ENCODE peak calls at places on chromosomes 3 and 15, in ten cellular contexts. One of them, this sample, is unnamed.

GRCh38 chr3:14124223-14124614 is 451 bp downstream of the CHCHD4 start:
- DNase-seq in stimulated activated CD8-positive, alpha-beta memory T cell treated with anti-CD3 and anti-CD28 coated beads, Interleukin-4, amount 100 ng/mL, for 48 hours: peak; percentile 72
- DNase-seq in psoas muscle: peak; percentile 71
- DNase-seq in cardiac septum: peak; percentile 86
- DNase-seq in stimulated activated effector memory CD8-positive, alpha-beta T cell treated with anti-CD3 and anti-CD28 coated beads, Interleukin-12 subunit alpha, Interleukin-12 subunit beta, amount 100 ng/mL, for 72 hours: no peak
- DNase-seq in NCI-H1694 treated with DMSO at 0.1 percent for 48 hours: no peak
- DNase-seq in NCI-H226: peak; percentile 41
- DNase-seq in NCI-H1092: peak; percentile 31
- DNase-seq in cardiac fibroblast: peak; percentile 36
- DNase-seq in Calu3: peak; percentile 27
- DNase-seq in this sample: peak; percentile 64

GRCh38 chr3:98884675-98885371 is 16.7 kb downstream of the DCBLD2 start:
- DNase-seq in psoas muscle: no peak
- DNase-seq in stimulated activated effector memory CD8-positive, alpha-beta T cell treated with anti-CD3 and anti-CD28 coated beads, Interleukin-12 subunit alpha, Interleukin-12 subunit beta, amount 100 ng/mL, for 72 hours: no peak
- DNase-seq in Calu3: no peak
- DNase-seq in NCI-H226: peak; percentile 69
- DNase-seq in cardiac septum: no peak
- DNase-seq in NCI-H1694 treated with DMSO at 0.1 percent for 48 hours: no peak
- DNase-seq in NCI-H1092: no peak
- DNase-seq in cardiac fibroblast: peak; percentile 62
- DNase-seq in stimulated activated CD8-positive, alpha-beta memory T cell treated with anti-CD3 and anti-CD28 coated beads, Interleukin-4, amount 100 ng/mL, for 48 hours: no peak
- DNase-seq in this sample: no peak

GRCh38 chr3:74787008-74787407 is 172.5 kb upstream of the CNTN3 start:
- DNase-seq in cardiac septum: no peak
- DNase-seq in stimulated activated CD8-positive, alpha-beta memory T cell treated with anti-CD3 and anti-CD28 coated beads, Interleukin-4, amount 100 ng/mL, for 48 hours: no peak
- DNase-seq in NCI-H1694 treated with DMSO at 0.1 percent for 48 hours: no peak
- DNase-seq in Calu3: no peak
- DNase-seq in cardiac fibroblast: no peak
- DNase-seq in psoas muscle: no peak
- DNase-seq in NCI-H226: no peak
- DNase-seq in stimulated activated effector memory CD8-positive, alpha-beta T cell treated with anti-CD3 and anti-CD28 coated beads, Interleukin-12 subunit alpha, Interleukin-12 subunit beta, amount 100 ng/mL, for 72 hours: no peak
- DNase-seq in NCI-H1092: no peak
- DNase-seq in this sample: no peak

GRCh38 chr3:111572061-111572460 is 23.1 kb downstream of the ZBED2 start:
- DNase-seq in NCI-H1694 treated with DMSO at 0.1 percent for 48 hours: no peak
- DNase-seq in stimulated activated effector memory CD8-positive, alpha-beta T cell treated with anti-CD3 and anti-CD28 coated beads, Interleukin-12 subunit alpha, Interleukin-12 subunit beta, amount 100 ng/mL, for 72 hours: no peak
- DNase-seq in NCI-H226: no peak
- DNase-seq in NCI-H1092: no peak
- DNase-seq in Calu3: no peak
- DNase-seq in stimulated activated CD8-positive, alpha-beta memory T cell treated with anti-CD3 and anti-CD28 coated beads, Interleukin-4, amount 100 ng/mL, for 48 hours: no peak
- DNase-seq in cardiac septum: no peak
- DNase-seq in cardiac fibroblast: no peak
- DNase-seq in psoas muscle: no peak
- DNase-seq in this sample: no peak

GRCh38 chr3:105365536-105366301 is 990 bp upstream of the ALCAM start:
- DNase-seq in psoas muscle: no peak
- DNase-seq in stimulated activated effector memory CD8-positive, alpha-beta T cell treated with anti-CD3 and anti-CD28 coated beads, Interleukin-12 subunit alpha, Interleukin-12 subunit beta, amount 100 ng/mL, for 72 hours: no peak
- DNase-seq in Calu3: peak; percentile 21
- DNase-seq in NCI-H1694 treated with DMSO at 0.1 percent for 48 hours: no peak
- DNase-seq in NCI-H1092: peak; percentile 9
- DNase-seq in cardiac septum: no peak
- DNase-seq in NCI-H226: no peak
- DNase-seq in cardiac fibroblast: peak; percentile 89
- DNase-seq in stimulated activated CD8-positive, alpha-beta memory T cell treated with anti-CD3 and anti-CD28 coated beads, Interleukin-4, amount 100 ng/mL, for 48 hours: no peak
- DNase-seq in this sample: no peak

GRCh38 chr3:64945171-64945684 is 257.4 kb upstream of the ADAMTS9 start:
- DNase-seq in cardiac septum: no peak
- DNase-seq in NCI-H1092: no peak
- DNase-seq in NCI-H226: no peak
- DNase-seq in stimulated activated effector memory CD8-positive, alpha-beta T cell treated with anti-CD3 and anti-CD28 coated beads, Interleukin-12 subunit alpha, Interleukin-12 subunit beta, amount 100 ng/mL, for 72 hours: no peak
- DNase-seq in Calu3: no peak
- DNase-seq in cardiac fibroblast: no peak
- DNase-seq in NCI-H1694 treated with DMSO at 0.1 percent for 48 hours: no peak
- DNase-seq in psoas muscle: no peak
- DNase-seq in stimulated activated CD8-positive, alpha-beta memory T cell treated with anti-CD3 and anti-CD28 coated beads, Interleukin-4, amount 100 ng/mL, for 48 hours: no peak
- DNase-seq in this sample: no peak

GRCh38 chr15:85430406-85431204 is 50.2 kb downstream of the AKAP13 start:
- DNase-seq in stimulated activated CD8-positive, alpha-beta memory T cell treated with anti-CD3 and anti-CD28 coated beads, Interleukin-4, amount 100 ng/mL, for 48 hours: no peak
- DNase-seq in NCI-H1092: no peak
- DNase-seq in NCI-H1694 treated with DMSO at 0.1 percent for 48 hours: no peak
- DNase-seq in cardiac septum: no peak
- DNase-seq in cardiac fibroblast: no peak
- DNase-seq in psoas muscle: no peak
- DNase-seq in stimulated activated effector memory CD8-positive, alpha-beta T cell treated with anti-CD3 and anti-CD28 coated beads, Interleukin-12 subunit alpha, Interleukin-12 subunit beta, amount 100 ng/mL, for 72 hours: no peak
- DNase-seq in Calu3: no peak
- DNase-seq in NCI-H226: no peak
- DNase-seq in this sample: peak; percentile 36

GRCh38 chr15:41018534-41018933 is 65.3 kb downstream of the CHAC1 start:
- DNase-seq in stimulated activated effector memory CD8-positive, alpha-beta T cell treated with anti-CD3 and anti-CD28 coated beads, Interleukin-12 subunit alpha, Interleukin-12 subunit beta, amount 100 ng/mL, for 72 hours: no peak
- DNase-seq in NCI-H1092: no peak
- DNase-seq in Calu3: peak; percentile 11
- DNase-seq in NCI-H1694 treated with DMSO at 0.1 percent for 48 hours: no peak
- DNase-seq in cardiac fibroblast: peak; percentile 21
- DNase-seq in cardiac septum: no peak
- DNase-seq in psoas muscle: no peak
- DNase-seq in NCI-H226: no peak
- DNase-seq in stimulated activated CD8-positive, alpha-beta memory T cell treated with anti-CD3 and anti-CD28 coated beads, Interleukin-4, amount 100 ng/mL, for 48 hours: no peak
- DNase-seq in this sample: no peak

GRCh38 chr3:71311320-71312046 is 272.0 kb downstream of the FOXP1 start:
- DNase-seq in NCI-H226: peak; percentile 20
- DNase-seq in cardiac fibroblast: no peak
- DNase-seq in Calu3: no peak
- DNase-seq in stimulated activated CD8-positive, alpha-beta memory T cell treated with anti-CD3 and anti-CD28 coated beads, Interleukin-4, amount 100 ng/mL, for 48 hours: no peak
- DNase-seq in cardiac septum: no peak
- DNase-seq in NCI-H1092: no peak
- DNase-seq in stimulated activated effector memory CD8-positive, alpha-beta T cell treated with anti-CD3 and anti-CD28 coated beads, Interleukin-12 subunit alpha, Interleukin-12 subunit beta, amount 100 ng/mL, for 72 hours: no peak
- DNase-seq in NCI-H1694 treated with DMSO at 0.1 percent for 48 hours: no peak
- DNase-seq in psoas muscle: no peak
- DNase-seq in this sample: no peak

GRCh38 chr15:70114226-70114625 is 16.5 kb upstream of the TLE3 start:
- DNase-seq in NCI-H1694 treated with DMSO at 0.1 percent for 48 hours: no peak
- DNase-seq in stimulated activated CD8-positive, alpha-beta memory T cell treated with anti-CD3 and anti-CD28 coated beads, Interleukin-4, amount 100 ng/mL, for 48 hours: no peak
- DNase-seq in cardiac septum: no peak
- DNase-seq in cardiac fibroblast: no peak
- DNase-seq in NCI-H1092: no peak
- DNase-seq in stimulated activated effector memory CD8-positive, alpha-beta T cell treated with anti-CD3 and anti-CD28 coated beads, Interleukin-12 subunit alpha, Interleukin-12 subunit beta, amount 100 ng/mL, for 72 hours: no peak
- DNase-seq in Calu3: no peak
- DNase-seq in NCI-H226: no peak
- DNase-seq in psoas muscle: no peak
- DNase-seq in this sample: no peak

GRCh38 chr15:78004222-78004727 is 73.2 kb downstream of the TBC1D2B start:
- DNase-seq in stimulated activated CD8-positive, alpha-beta memory T cell treated with anti-CD3 and anti-CD28 coated beads, Interleukin-4, amount 100 ng/mL, for 48 hours: no peak
- DNase-seq in NCI-H1694 treated with DMSO at 0.1 percent for 48 hours: no peak
- DNase-seq in psoas muscle: no peak
- DNase-seq in cardiac septum: no peak
- DNase-seq in Calu3: no peak
- DNase-seq in stimulated activated effector memory CD8-positive, alpha-beta T cell treated with anti-CD3 and anti-CD28 coated beads, Interleukin-12 subunit alpha, Interleukin-12 subunit beta, amount 100 ng/mL, for 72 hours: no peak
- DNase-seq in NCI-H1092: no peak
- DNase-seq in cardiac fibroblast: no peak
- DNase-seq in NCI-H226: no peak
- DNase-seq in this sample: no peak

GRCh38 chr3:15205934-15206661 is at the start of gene CAPN7:
- DNase-seq in stimulated activated CD8-positive, alpha-beta memory T cell treated with anti-CD3 and anti-CD28 coated beads, Interleukin-4, amount 100 ng/mL, for 48 hours: peak; percentile 95
- DNase-seq in stimulated activated effector memory CD8-positive, alpha-beta T cell treated with anti-CD3 and anti-CD28 coated beads, Interleukin-12 subunit alpha, Interleukin-12 subunit beta, amount 100 ng/mL, for 72 hours: peak; percentile 96
- DNase-seq in Calu3: peak; percentile 97
- DNase-seq in cardiac fibroblast: peak; percentile 91
- DNase-seq in cardiac septum: peak; percentile 98
- DNase-seq in NCI-H1092: no peak
- DNase-seq in psoas muscle: peak; percentile 98
- DNase-seq in NCI-H1694 treated with DMSO at 0.1 percent for 48 hours: no peak
- DNase-seq in NCI-H226: peak; percentile 90
- DNase-seq in this sample: peak; percentile 88

GRCh38 chr3:134328147-134328591 is 46.1 kb downstream of the AMOTL2 start:
- DNase-seq in stimulated activated effector memory CD8-positive, alpha-beta T cell treated with anti-CD3 and anti-CD28 coated beads, Interleukin-12 subunit alpha, Interleukin-12 subunit beta, amount 100 ng/mL, for 72 hours: no peak
- DNase-seq in NCI-H1092: no peak
- DNase-seq in cardiac fibroblast: peak; percentile 94
- DNase-seq in stimulated activated CD8-positive, alpha-beta memory T cell treated with anti-CD3 and anti-CD28 coated beads, Interleukin-4, amount 100 ng/mL, for 48 hours: no peak
- DNase-seq in Calu3: no peak
- DNase-seq in psoas muscle: peak; percentile 54
- DNase-seq in cardiac septum: no peak
- DNase-seq in NCI-H1694 treated with DMSO at 0.1 percent for 48 hours: no peak
- DNase-seq in NCI-H226: peak; percentile 84
- DNase-seq in this sample: no peak

GRCh38 chr3:188218571-188218970 is 64.6 kb downstream of the LPP start:
- DNase-seq in psoas muscle: no peak
- DNase-seq in stimulated activated effector memory CD8-positive, alpha-beta T cell treated with anti-CD3 and anti-CD28 coated beads, Interleukin-12 subunit alpha, Interleukin-12 subunit beta, amount 100 ng/mL, for 72 hours: no peak
- DNase-seq in cardiac septum: no peak
- DNase-seq in NCI-H1694 treated with DMSO at 0.1 percent for 48 hours: no peak
- DNase-seq in cardiac fibroblast: no peak
- DNase-seq in NCI-H1092: no peak
- DNase-seq in Calu3: no peak
- DNase-seq in stimulated activated CD8-positive, alpha-beta memory T cell treated with anti-CD3 and anti-CD28 coated beads, Interleukin-4, amount 100 ng/mL, for 48 hours: no peak
- DNase-seq in NCI-H226: no peak
- DNase-seq in this sample: no peak

GRCh38 chr3:134325106-134325705 is 49.0 kb downstream of the AMOTL2 start:
- DNase-seq in Calu3: no peak
- DNase-seq in NCI-H1092: no peak
- DNase-seq in NCI-H226: no peak
- DNase-seq in stimulated activated effector memory CD8-positive, alpha-beta T cell treated with anti-CD3 and anti-CD28 coated beads, Interleukin-12 subunit alpha, Interleukin-12 subunit beta, amount 100 ng/mL, for 72 hours: no peak
- DNase-seq in cardiac fibroblast: no peak
- DNase-seq in NCI-H1694 treated with DMSO at 0.1 percent for 48 hours: no peak
- DNase-seq in cardiac septum: no peak
- DNase-seq in psoas muscle: no peak
- DNase-seq in stimulated activated CD8-positive, alpha-beta memory T cell treated with anti-CD3 and anti-CD28 coated beads, Interleukin-4, amount 100 ng/mL, for 48 hours: no peak
- DNase-seq in this sample: no peak

GRCh38 chr15:75835990-75836952 is 7.0 kb upstream of the UBE2Q2 start:
- DNase-seq in Calu3: no peak
- DNase-seq in NCI-H1092: no peak
- DNase-seq in stimulated activated effector memory CD8-positive, alpha-beta T cell treated with anti-CD3 and anti-CD28 coated beads, Interleukin-12 subunit alpha, Interleukin-12 subunit beta, amount 100 ng/mL, for 72 hours: no peak
- DNase-seq in psoas muscle: no peak
- DNase-seq in NCI-H1694 treated with DMSO at 0.1 percent for 48 hours: no peak
- DNase-seq in cardiac fibroblast: no peak
- DNase-seq in cardiac septum: no peak
- DNase-seq in stimulated activated CD8-positive, alpha-beta memory T cell treated with anti-CD3 and anti-CD28 coated beads, Interleukin-4, amount 100 ng/mL, for 48 hours: no peak
- DNase-seq in NCI-H226: no peak
- DNase-seq in this sample: no peak

GRCh38 chr3:58059349-58060321 is 51.4 kb downstream of the FLNB start:
- DNase-seq in stimulated activated effector memory CD8-positive, alpha-beta T cell treated with anti-CD3 and anti-CD28 coated beads, Interleukin-12 subunit alpha, Interleukin-12 subunit beta, amount 100 ng/mL, for 72 hours: no peak
- DNase-seq in NCI-H226: peak; percentile 94
- DNase-seq in NCI-H1092: no peak
- DNase-seq in cardiac septum: peak; percentile 36
- DNase-seq in Calu3: no peak
- DNase-seq in NCI-H1694 treated with DMSO at 0.1 percent for 48 hours: no peak
- DNase-seq in psoas muscle: no peak
- DNase-seq in cardiac fibroblast: peak; percentile 90
- DNase-seq in stimulated activated CD8-positive, alpha-beta memory T cell treated with anti-CD3 and anti-CD28 coated beads, Interleukin-4, amount 100 ng/mL, for 48 hours: no peak
- DNase-seq in this sample: no peak

GRCh38 chr15:68820205-68820588 is 498 bp downstream of the ANP32A start:
- DNase-seq in NCI-H1092: peak; percentile 8
- DNase-seq in psoas muscle: peak; percentile 48
- DNase-seq in cardiac septum: peak; percentile 82
- DNase-seq in NCI-H1694 treated with DMSO at 0.1 percent for 48 hours: peak; percentile 39
- DNase-seq in cardiac fibroblast: no peak
- DNase-seq in stimulated activated effector memory CD8-positive, alpha-beta T cell treated with anti-CD3 and anti-CD28 coated beads, Interleukin-12 subunit alpha, Interleukin-12 subunit beta, amount 100 ng/mL, for 72 hours: peak; percentile 21
- DNase-seq in Calu3: peak; percentile 44
- DNase-seq in NCI-H226: peak; percentile 48
- DNase-seq in stimulated activated CD8-positive, alpha-beta memory T cell treated with anti-CD3 and anti-CD28 coated beads, Interleukin-4, amount 100 ng/mL, for 48 hours: peak; percentile 75
- DNase-seq in this sample: no peak

GRCh38 chr3:119627461-119627860 is 29.8 kb downstream of the PLA1A start:
- DNase-seq in Calu3: no peak
- DNase-seq in NCI-H1092: no peak
- DNase-seq in stimulated activated CD8-positive, alpha-beta memory T cell treated with anti-CD3 and anti-CD28 coated beads, Interleukin-4, amount 100 ng/mL, for 48 hours: peak; percentile 49
- DNase-seq in psoas muscle: no peak
- DNase-seq in stimulated activated effector memory CD8-positive, alpha-beta T cell treated with anti-CD3 and anti-CD28 coated beads, Interleukin-12 subunit alpha, Interleukin-12 subunit beta, amount 100 ng/mL, for 72 hours: no peak
- DNase-seq in NCI-H1694 treated with DMSO at 0.1 percent for 48 hours: no peak
- DNase-seq in NCI-H226: no peak
- DNase-seq in cardiac septum: no peak
- DNase-seq in cardiac fibroblast: peak; percentile 25
- DNase-seq in this sample: peak; percentile 35

GRCh38 chr3:33897306-33897705 is 98.9 kb downstream of the PDCD6IP start:
- DNase-seq in cardiac fibroblast: no peak
- DNase-seq in NCI-H1694 treated with DMSO at 0.1 percent for 48 hours: no peak
- DNase-seq in NCI-H226: no peak
- DNase-seq in Calu3: no peak
- DNase-seq in cardiac septum: no peak
- DNase-seq in psoas muscle: no peak
- DNase-seq in stimulated activated effector memory CD8-positive, alpha-beta T cell treated with anti-CD3 and anti-CD28 coated beads, Interleukin-12 subunit alpha, Interleukin-12 subunit beta, amount 100 ng/mL, for 72 hours: no peak
- DNase-seq in NCI-H1092: no peak
- DNase-seq in stimulated activated CD8-positive, alpha-beta memory T cell treated with anti-CD3 and anti-CD28 coated beads, Interleukin-4, amount 100 ng/mL, for 48 hours: no peak
- DNase-seq in this sample: no peak

GRCh38 chr3:129305592-129306091 is 27.0 kb downstream of the HMCES start:
- DNase-seq in stimulated activated effector memory CD8-positive, alpha-beta T cell treated with anti-CD3 and anti-CD28 coated beads, Interleukin-12 subunit alpha, Interleukin-12 subunit beta, amount 100 ng/mL, for 72 hours: no peak
- DNase-seq in cardiac fibroblast: peak; percentile 94
- DNase-seq in cardiac septum: peak; percentile 91
- DNase-seq in NCI-H226: peak; percentile 99
- DNase-seq in NCI-H1092: no peak
- DNase-seq in psoas muscle: peak; percentile 81
- DNase-seq in Calu3: no peak
- DNase-seq in NCI-H1694 treated with DMSO at 0.1 percent for 48 hours: no peak
- DNase-seq in stimulated activated CD8-positive, alpha-beta memory T cell treated with anti-CD3 and anti-CD28 coated beads, Interleukin-4, amount 100 ng/mL, for 48 hours: no peak
- DNase-seq in this sample: no peak

GRCh38 chr3:82416828-82417227 is 655.4 kb upstream of the GBE1 start:
- DNase-seq in cardiac septum: no peak
- DNase-seq in Calu3: no peak
- DNase-seq in stimulated activated effector memory CD8-positive, alpha-beta T cell treated with anti-CD3 and anti-CD28 coated beads, Interleukin-12 subunit alpha, Interleukin-12 subunit beta, amount 100 ng/mL, for 72 hours: no peak
- DNase-seq in psoas muscle: no peak
- DNase-seq in NCI-H1092: no peak
- DNase-seq in NCI-H1694 treated with DMSO at 0.1 percent for 48 hours: no peak
- DNase-seq in stimulated activated CD8-positive, alpha-beta memory T cell treated with anti-CD3 and anti-CD28 coated beads, Interleukin-4, amount 100 ng/mL, for 48 hours: no peak
- DNase-seq in NCI-H226: no peak
- DNase-seq in cardiac fibroblast: no peak
- DNase-seq in this sample: no peak

GRCh38 chr3:7876741-7877297 is 624.8 kb upstream of the LMCD1 start:
- DNase-seq in cardiac septum: no peak
- DNase-seq in stimulated activated CD8-positive, alpha-beta memory T cell treated with anti-CD3 and anti-CD28 coated beads, Interleukin-4, amount 100 ng/mL, for 48 hours: peak; percentile 38
- DNase-seq in NCI-H226: peak; percentile 77
- DNase-seq in stimulated activated effector memory CD8-positive, alpha-beta T cell treated with anti-CD3 and anti-CD28 coated beads, Interleukin-12 subunit alpha, Interleukin-12 subunit beta, amount 100 ng/mL, for 72 hours: no peak
- DNase-seq in Calu3: peak; percentile 2
- DNase-seq in cardiac fibroblast: no peak
- DNase-seq in NCI-H1694 treated with DMSO at 0.1 percent for 48 hours: no peak
- DNase-seq in psoas muscle: no peak
- DNase-seq in NCI-H1092: no peak
- DNase-seq in this sample: no peak

GRCh38 chr3:48141225-48142137 is 46.7 kb downstream of the CDC25A start:
- DNase-seq in stimulated activated effector memory CD8-positive, alpha-beta T cell treated with anti-CD3 and anti-CD28 coated beads, Interleukin-12 subunit alpha, Interleukin-12 subunit beta, amount 100 ng/mL, for 72 hours: no peak
- DNase-seq in NCI-H1694 treated with DMSO at 0.1 percent for 48 hours: no peak
- DNase-seq in cardiac fibroblast: no peak
- DNase-seq in stimulated activated CD8-positive, alpha-beta memory T cell treated with anti-CD3 and anti-CD28 coated beads, Interleukin-4, amount 100 ng/mL, for 48 hours: no peak
- DNase-seq in NCI-H226: no peak
- DNase-seq in Calu3: no peak
- DNase-seq in cardiac septum: no peak
- DNase-seq in NCI-H1092: no peak
- DNase-seq in psoas muscle: no peak
- DNase-seq in this sample: no peak

GRCh38 chr3:123880998-123881561 is 3.1 kb downstream of the MYLK start:
- DNase-seq in Calu3: peak; percentile 42
- DNase-seq in cardiac septum: no peak
- DNase-seq in psoas muscle: no peak
- DNase-seq in NCI-H1092: no peak
- DNase-seq in stimulated activated CD8-positive, alpha-beta memory T cell treated with anti-CD3 and anti-CD28 coated beads, Interleukin-4, amount 100 ng/mL, for 48 hours: no peak
- DNase-seq in NCI-H1694 treated with DMSO at 0.1 percent for 48 hours: no peak
- DNase-seq in cardiac fibroblast: peak; percentile 65
- DNase-seq in stimulated activated effector memory CD8-positive, alpha-beta T cell treated with anti-CD3 and anti-CD28 coated beads, Interleukin-12 subunit alpha, Interleukin-12 subunit beta, amount 100 ng/mL, for 72 hours: no peak
- DNase-seq in NCI-H226: no peak
- DNase-seq in this sample: no peak

GRCh38 chr15:36484038-36484778 is 95.2 kb upstream of the CDIN1 start:
- DNase-seq in cardiac septum: no peak
- DNase-seq in NCI-H1694 treated with DMSO at 0.1 percent for 48 hours: no peak
- DNase-seq in NCI-H226: no peak
- DNase-seq in NCI-H1092: no peak
- DNase-seq in stimulated activated effector memory CD8-positive, alpha-beta T cell treated with anti-CD3 and anti-CD28 coated beads, Interleukin-12 subunit alpha, Interleukin-12 subunit beta, amount 100 ng/mL, for 72 hours: no peak
- DNase-seq in cardiac fibroblast: peak; percentile 64
- DNase-seq in psoas muscle: no peak
- DNase-seq in stimulated activated CD8-positive, alpha-beta memory T cell treated with anti-CD3 and anti-CD28 coated beads, Interleukin-4, amount 100 ng/mL, for 48 hours: no peak
- DNase-seq in Calu3: no peak
- DNase-seq in this sample: no peak

GRCh38 chr3:69095636-69096035 is 10.9 kb downstream of the ARL6IP5 start:
- DNase-seq in cardiac fibroblast: no peak
- DNase-seq in stimulated activated CD8-positive, alpha-beta memory T cell treated with anti-CD3 and anti-CD28 coated beads, Interleukin-4, amount 100 ng/mL, for 48 hours: peak; percentile 57
- DNase-seq in psoas muscle: no peak
- DNase-seq in stimulated activated effector memory CD8-positive, alpha-beta T cell treated with anti-CD3 and anti-CD28 coated beads, Interleukin-12 subunit alpha, Interleukin-12 subunit beta, amount 100 ng/mL, for 72 hours: no peak
- DNase-seq in NCI-H1092: no peak
- DNase-seq in NCI-H1694 treated with DMSO at 0.1 percent for 48 hours: no peak
- DNase-seq in cardiac septum: no peak
- DNase-seq in NCI-H226: no peak
- DNase-seq in Calu3: no peak
- DNase-seq in this sample: no peak

GRCh38 chr3:190258634-190259033 is 63.6 kb downstream of the CLDN1 start:
- DNase-seq in NCI-H1694 treated with DMSO at 0.1 percent for 48 hours: no peak
- DNase-seq in cardiac septum: no peak
- DNase-seq in psoas muscle: no peak
- DNase-seq in NCI-H1092: no peak
- DNase-seq in NCI-H226: no peak
- DNase-seq in cardiac fibroblast: no peak
- DNase-seq in stimulated activated effector memory CD8-positive, alpha-beta T cell treated with anti-CD3 and anti-CD28 coated beads, Interleukin-12 subunit alpha, Interleukin-12 subunit beta, amount 100 ng/mL, for 72 hours: no peak
- DNase-seq in stimulated activated CD8-positive, alpha-beta memory T cell treated with anti-CD3 and anti-CD28 coated beads, Interleukin-4, amount 100 ng/mL, for 48 hours: no peak
- DNase-seq in Calu3: no peak
- DNase-seq in this sample: no peak